ENCODE peak calls at places on chromosomes 2 and 18, in nine cellular contexts. S, G, M, X, V, I, L, H and T are unnamed samples.

GRCh38 chr2:27689424-27689823 is 25.7 kb downstream of the SLC4A1AP start:
- DNase-seq in S (no peak), G (no peak), M (no peak), X (no peak), V (no peak), I (no peak), L (no peak), H (no peak), T (no peak)

GRCh38 chr18:49486959-49487710 is at the start of gene C18orf32:
- DNase-seq in S (peak), G (peak), M (peak), X (peak), V (peak), I (peak), L (peak), H (peak), T (peak)

GRCh38 chr2:157302492-157303099 is 23.0 kb downstream of the ERMN start:
- DNase-seq in S (peak), G (no peak), M (peak), X (no peak), V (peak), I (no peak), L (peak), H (no peak), T (peak)

GRCh38 chr2:84556190-84556589 is 39.9 kb downstream of the DNAH6 start:
- DNase-seq in S (no peak), G (no peak), M (no peak), X (no peak), V (no peak), I (no peak), L (no peak), H (no peak), T (no peak)

GRCh38 chr2:170840717-170841210 is 24.1 kb downstream of the GAD1 start:
- DNase-seq in S (no peak), G (no peak), M (no peak), X (no peak), V (no peak), I (no peak), L (no peak), H (no peak), T (no peak)

GRCh38 chr2:227804970-227805369 is 8.7 kb upstream of the CCL20 start:
- DNase-seq in S (no peak), G (no peak), M (no peak), X (no peak), V (no peak), I (no peak), L (no peak), H (no peak), T (no peak)

GRCh38 chr18:39344487-39344886 is 1778.9 kb upstream of the CELF4 start:
- DNase-seq in S (no peak), G (no peak), M (no peak), X (no peak), V (no peak), I (no peak), L (no peak), H (no peak), T (no peak)

GRCh38 chr2:205461678-205462665 is 220.3 kb upstream of the NRP2 start:
- DNase-seq in S (no peak), G (no peak), M (no peak), X (no peak), V (no peak), I (no peak), L (no peak), H (no peak), T (no peak)

GRCh38 chr2:68491582-68491981 is 24.2 kb downstream of the APLF start:
- DNase-seq in S (no peak), G (no peak), M (no peak), X (no peak), V (no peak), I (no peak), L (no peak), H (no peak), T (no peak)

DNA sequence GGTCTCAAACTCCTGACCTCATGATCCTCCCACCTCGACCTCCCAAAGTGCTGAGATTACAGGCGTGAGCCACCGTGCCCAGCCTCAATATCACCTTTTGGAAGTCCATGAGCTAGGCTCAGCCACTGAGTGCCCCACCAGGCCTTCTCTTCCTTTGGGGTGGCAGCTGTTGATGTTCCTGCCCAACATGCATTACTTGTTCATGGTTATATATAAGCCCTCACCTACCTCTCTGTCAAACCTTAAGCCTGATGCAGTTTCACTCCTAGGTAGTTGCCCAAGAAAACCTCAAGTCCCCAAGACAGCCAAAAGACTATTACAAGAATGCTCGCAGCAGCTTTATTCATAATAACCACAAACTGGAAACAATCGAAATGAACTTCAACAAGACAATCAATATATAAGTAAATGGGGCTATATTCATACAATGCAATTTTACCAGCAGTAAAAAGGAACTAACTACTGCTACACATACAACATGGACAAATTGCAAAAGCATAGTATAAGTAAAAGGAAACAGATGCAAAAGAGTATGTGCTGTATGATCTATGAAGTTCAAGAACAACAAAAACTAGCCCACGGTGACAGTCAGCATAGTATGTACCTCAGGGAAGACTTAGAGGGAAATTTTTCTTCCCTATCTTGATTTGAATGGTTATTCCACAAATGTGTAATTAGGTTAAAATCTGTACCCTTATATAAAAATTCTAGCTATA is 59.6 kb upstream of the REL start:
- DNase-seq in S (no peak), G (no peak), M (no peak), X (no peak), V (peak), I (no peak), L (no peak), H (no peak), T (no peak)
- TF ChIP-seq CTCF in S (no peak), G (no peak), M (no peak), X (no peak), V (no peak), I (no peak), L (no peak), H (no peak), T (no peak)

GRCh38 chr2:9097239-9097638 is 93.8 kb upstream of the MBOAT2 start:
- DNase-seq in S (no peak), G (no peak), M (no peak), X (no peak), V (no peak), I (no peak), L (no peak), H (no peak), T (no peak)

GRCh38 chr2:9096761-9097160 is 93.3 kb upstream of the MBOAT2 start:
- DNase-seq in S (no peak), G (no peak), M (no peak), X (no peak), V (no peak), I (no peak), L (no peak), H (no peak), T (no peak)

GRCh38 chr2:9094117-9094516 is 90.6 kb upstream of the MBOAT2 start:
- DNase-seq in S (no peak), G (no peak), M (no peak), X (no peak), V (no peak), I (no peak), L (no peak), H (no peak), T (no peak)

GRCh38 chr2:9095226-9095625 is 91.7 kb upstream of the MBOAT2 start:
- DNase-seq in S (no peak), G (no peak), M (no peak), X (no peak), V (no peak), I (no peak), L (no peak), H (no peak), T (no peak)

DNA sequence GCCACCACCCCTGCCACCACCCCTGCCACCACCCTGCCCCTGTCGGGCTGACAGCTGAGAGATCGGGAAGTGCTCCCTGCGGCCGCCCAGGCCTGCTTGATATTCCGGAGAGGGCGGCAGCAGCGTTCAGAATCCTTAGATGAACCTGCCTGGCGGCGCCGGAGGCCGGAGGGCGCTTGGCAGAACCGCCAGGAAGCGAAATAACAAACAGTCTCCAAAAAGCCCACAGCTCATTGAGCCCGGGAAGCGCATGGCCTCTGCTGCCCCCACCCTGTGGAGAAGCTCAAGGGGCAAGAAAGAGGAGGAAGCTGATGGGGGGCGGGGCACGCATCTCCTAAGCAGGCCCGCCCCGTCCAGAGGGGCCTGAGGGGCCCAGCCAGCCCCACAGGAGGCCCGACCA is 92.2 kb upstream of the MBOAT2 start:
- DNase-seq in S (peak), G (peak), M (no peak), X (peak), V (no peak), I (no peak), L (no peak), H (peak), T (no peak)
- TF ChIP-seq CTCF in S (peak), G (no peak), M (no peak), X (no peak), V (no peak), I (peak), L (no peak), H (peak), T (no peak)

DNA sequence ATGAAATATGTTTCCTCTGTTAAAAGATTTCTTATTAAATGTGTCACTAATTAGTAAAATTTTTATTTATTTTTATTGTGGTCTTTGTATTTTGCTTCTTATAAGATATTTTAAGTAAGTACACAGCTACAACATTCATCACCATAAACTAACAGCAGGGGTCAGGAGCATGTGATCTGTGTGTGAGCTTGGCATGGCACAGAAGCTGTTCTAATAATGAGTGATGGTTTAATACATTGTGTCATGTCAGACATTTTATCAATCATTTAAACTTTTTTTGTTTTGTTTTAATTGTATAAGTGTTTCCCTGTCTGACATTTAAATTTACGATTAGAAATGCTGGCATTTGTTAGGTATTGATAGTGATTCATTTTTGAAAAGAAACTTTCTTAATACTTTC is 585.4 kb downstream of the DSC3 start:
- DNase-seq in S (no peak), G (no peak), M (peak), X (no peak), V (no peak), I (no peak), L (no peak), H (no peak), T (no peak)
- TF ChIP-seq CTCF in S (no peak), G (no peak), M (no peak), X (no peak), V (no peak), I (no peak), L (no peak), H (no peak), T (no peak)

GRCh38 chr2:223614534-223614933 is 12.4 kb upstream of the SCG2 start:
- DNase-seq in S (no peak), G (no peak), M (no peak), X (no peak), V (no peak), I (no peak), L (no peak), H (no peak), T (no peak)

GRCh38 chr2:223619486-223620129 is 17.4 kb upstream of the SCG2 start:
- DNase-seq in S (no peak), G (no peak), M (peak), X (no peak), V (no peak), I (no peak), L (no peak), H (no peak), T (no peak)

GRCh38 chr2:223621901-223622300 is 19.7 kb upstream of the SCG2 start:
- DNase-seq in S (no peak), G (no peak), M (no peak), X (no peak), V (no peak), I (no peak), L (no peak), H (no peak), T (no peak)

GRCh38 chr2:223613017-223613950 is 11.1 kb upstream of the SCG2 start:
- DNase-seq in S (peak), G (peak), M (peak), X (peak), V (no peak), I (peak), L (no peak), H (peak), T (no peak)

DNA sequence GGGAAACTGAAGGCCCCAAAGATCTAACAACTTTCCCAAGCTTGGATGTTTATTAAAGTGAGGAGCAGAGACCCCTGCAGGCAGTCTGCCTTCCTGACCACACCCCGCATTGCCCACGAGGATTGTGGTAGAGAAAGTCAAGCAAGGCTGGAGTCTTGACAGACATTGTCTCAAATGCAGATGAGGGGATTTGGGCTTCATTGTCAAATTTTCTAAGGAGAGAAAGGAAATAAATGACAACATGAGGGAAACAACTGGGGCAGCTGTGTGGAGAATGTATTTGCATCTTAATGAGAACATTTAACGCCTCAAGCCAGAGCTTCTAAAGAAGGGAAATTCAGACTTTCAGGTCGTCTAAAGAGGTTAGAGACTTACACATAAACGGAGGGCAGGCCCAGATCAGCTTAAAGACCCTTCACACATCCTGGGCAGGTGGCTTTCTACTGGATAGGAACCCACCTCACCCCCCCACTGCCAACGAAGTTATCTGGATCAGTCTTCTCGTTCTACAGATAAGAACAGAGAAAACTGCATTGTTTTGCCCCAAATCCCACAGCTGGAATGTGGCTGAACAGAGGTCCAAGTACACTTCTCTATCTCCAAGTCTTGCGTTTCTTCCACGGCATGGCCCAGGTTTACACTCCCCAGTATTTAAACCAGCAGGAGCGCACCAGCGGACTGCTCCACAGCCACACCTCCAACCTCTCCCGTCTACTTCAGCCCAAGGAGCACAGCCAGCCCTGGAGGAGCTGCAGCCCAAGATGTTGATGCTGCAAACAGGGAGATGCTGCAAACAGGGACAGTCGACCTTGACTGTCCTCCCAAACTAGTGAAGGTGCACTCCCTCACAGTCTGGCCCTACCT is 16.2 kb upstream of the SCG2 start:
- DNase-seq in S (no peak), G (no peak), M (no peak), X (peak), V (no peak), I (no peak), L (no peak), H (no peak), T (no peak)
- TF ChIP-seq CTCF in S (no peak), G (no peak), M (peak), X (peak), V (no peak), I (no peak), L (no peak), H (no peak), T (no peak)

DNA sequence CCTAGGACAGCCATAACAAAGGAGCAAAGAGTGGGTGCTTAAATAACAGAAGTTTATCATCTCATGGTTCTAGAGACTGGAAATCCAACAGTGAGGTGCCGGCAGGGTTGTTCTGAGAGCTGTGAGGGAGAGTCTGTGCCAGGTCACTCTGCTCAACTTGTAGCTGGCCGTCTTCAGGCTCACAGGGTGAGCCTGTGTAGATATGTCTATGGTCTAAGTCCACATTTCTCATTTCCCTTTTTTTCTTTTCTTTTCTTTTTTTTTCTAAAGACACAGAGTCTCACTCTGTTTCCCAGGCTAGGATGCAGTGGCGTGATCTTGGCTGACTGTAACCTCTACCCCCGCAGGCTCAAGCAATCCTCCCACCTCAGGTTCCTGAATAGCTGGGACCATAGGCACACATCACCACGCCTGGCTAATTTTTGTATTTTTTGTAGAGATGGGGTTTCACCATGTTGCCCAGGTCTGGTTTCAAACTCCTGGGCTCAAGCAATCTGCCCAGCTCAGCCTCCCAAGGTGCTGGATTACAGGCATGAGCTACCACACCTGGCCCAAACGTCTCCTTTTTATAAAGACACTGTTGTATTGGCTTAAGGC is 142.2 kb downstream of the SP3 start:
- DNase-seq in S (no peak), G (no peak), M (no peak), X (no peak), V (no peak), I (no peak), L (no peak), H (no peak), T (no peak)
- TF ChIP-seq CTCF in S (no peak), G (no peak), M (no peak), X (no peak), V (no peak), I (no peak), L (no peak), H (no peak), T (no peak)

DNA sequence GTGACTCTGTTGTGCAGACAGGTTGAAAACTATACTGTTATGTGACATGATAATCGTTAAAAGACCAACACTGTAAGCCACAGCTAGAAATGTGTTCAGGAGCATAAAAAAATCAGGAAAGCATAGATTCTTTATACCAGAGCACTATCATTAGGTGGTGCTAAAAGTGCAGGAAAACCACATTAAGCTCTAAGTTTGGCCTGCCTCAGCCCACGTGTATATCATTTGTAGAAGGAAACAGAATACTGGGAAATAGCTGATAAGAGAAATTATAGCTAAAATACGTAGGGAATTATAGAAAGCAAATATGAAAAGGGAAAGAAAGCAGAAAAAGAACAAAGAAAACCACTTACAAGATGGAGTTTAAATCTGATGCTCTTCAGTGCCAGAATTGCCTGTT is 26.5 kb upstream of the C2orf74 start:
- DNase-seq in S (peak), G (no peak), M (peak), X (no peak), V (peak), I (no peak), L (no peak), H (no peak), T (no peak)
- TF ChIP-seq CTCF in S (no peak), G (peak), M (peak), X (no peak), V (peak), I (peak), L (peak), H (no peak), T (no peak)

DNA sequence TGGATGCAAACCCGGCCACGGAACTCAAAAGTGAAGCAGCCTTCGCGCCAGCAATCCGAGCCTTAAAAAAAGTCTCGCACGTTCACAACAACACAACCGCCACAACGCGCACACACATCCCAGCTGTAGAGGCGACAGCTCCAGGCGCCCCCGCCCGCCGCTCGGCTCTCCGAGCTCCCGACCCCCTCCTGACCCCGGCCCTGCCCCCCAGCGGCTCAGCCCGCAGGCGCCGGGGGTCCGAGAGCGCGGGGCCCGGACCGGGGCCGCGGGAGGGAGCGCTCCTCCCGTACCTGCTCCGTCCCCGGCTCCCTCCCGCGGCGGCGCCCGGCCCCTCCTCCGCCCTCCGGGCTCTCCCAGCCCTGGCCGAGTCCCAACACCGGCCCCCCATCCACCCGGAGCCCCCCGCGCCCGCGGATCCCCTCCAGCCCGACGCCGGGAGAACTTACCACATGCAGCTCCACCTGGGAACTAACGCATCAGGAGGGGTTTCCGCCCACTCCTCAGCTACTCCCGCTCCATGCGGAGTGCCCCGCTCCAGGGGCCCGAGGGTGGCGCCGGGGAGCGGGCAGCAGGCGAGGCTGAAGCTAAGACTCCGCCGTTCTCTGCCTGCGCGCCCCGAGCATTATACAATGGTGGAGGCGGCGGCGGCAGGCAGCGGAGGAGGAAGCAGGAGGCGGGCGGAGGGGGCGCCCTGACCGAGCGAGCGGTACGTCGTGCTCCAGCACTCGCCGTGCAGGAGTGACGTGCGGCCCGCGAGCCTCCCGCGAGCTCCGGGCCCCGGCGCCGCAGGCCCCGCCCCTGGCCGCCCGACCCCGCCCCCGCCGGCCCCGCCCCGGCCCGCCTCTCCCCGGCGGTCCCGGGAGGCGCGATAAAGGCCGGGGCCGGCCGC is at the start of gene SERTAD2:
- DNase-seq in S (peak), G (peak), M (no peak), X (peak), V (peak), I (no peak), L (peak), H (peak), T (peak)
- TF ChIP-seq CTCF in S (no peak), G (no peak), M (no peak), X (no peak), V (no peak), I (no peak), L (no peak), H (no peak), T (peak)

GRCh38 chr18:26192233-26192632 is 34.0 kb upstream of the TAF4B start:
- DNase-seq in S (no peak), G (no peak), M (no peak), X (no peak), V (no peak), I (no peak), L (no peak), H (no peak), T (no peak)
- TF ChIP-seq CTCF in S (no peak), G (no peak), M (no peak), X (no peak), V (no peak), I (no peak), L (no peak), H (no peak), T (no peak)